ENCODE peak calls at places on chromosomes 4 and X, in four cellular contexts. B, E, L and Q are unnamed samples.
A peak's percentile ranks its signal among the peaks of the same experiment; 100 is the strongest.

GRCh38 chr4:138522366-138522765 is 280.2 kb upstream of the SLC7A11 start:
- DNase-seq in B (no peak), E (no peak), L (no peak), Q (no peak)

GRCh38 chr4:8303485-8304281 is 34.1 kb downstream of the HTRA3 start:
- DNase-seq in B (peak; percentile 5), E (peak; percentile 65), L (no peak), Q (peak; percentile 90)

GRCh38 chrX:84907324-84907946 is 96.2 kb upstream of the APOOL start:
- DNase-seq in B (no peak), E (no peak), L (no peak), Q (no peak)

GRCh38 chrX:147476008-147476407 is 435.7 kb upstream of the FMR1 start:
- DNase-seq in B (no peak), E (no peak), L (no peak), Q (no peak)

GRCh38 chr4:155071962-155072361 is 136.5 kb upstream of the NPY2R start:
- DNase-seq in B (no peak), E (no peak), L (no peak), Q (no peak)

GRCh38 chr4:147597561-147597960 is 19.6 kb upstream of the TMEM184C start:
- DNase-seq in B (no peak), E (no peak), L (no peak), Q (no peak)

GRCh38 chr4:67234296-67234695 is 311.0 kb downstream of the CENPC start:
- DNase-seq in B (no peak), E (no peak), L (no peak), Q (no peak)

GRCh38 chr4:101699441-101700117 is 91.0 kb upstream of the BANK1 start:
- DNase-seq in B (no peak), E (no peak), L (no peak), Q (no peak)

GRCh38 chr4:163495900-163496299 is 1.4 kb downstream of the TMA16 start:
- DNase-seq in B (no peak), E (no peak), L (no peak), Q (no peak)

GRCh38 chr4:179415842-179416223 is 1973.6 kb upstream of the AGA start:
- DNase-seq in B (no peak), E (no peak), L (no peak), Q (no peak)

GRCh38 chrX:20567108-20567507 is 300.4 kb upstream of the RPS6KA3 start:
- DNase-seq in B (no peak), E (no peak), L (no peak), Q (no peak)

GRCh38 chr4:124970011-124970410 is 257.5 kb upstream of the ANKRD50 start:
- DNase-seq in B (no peak), E (no peak), L (no peak), Q (no peak)

GRCh38 chr4:82452026-82452425 is 21.6 kb downstream of the ENOPH1 start:
- DNase-seq in B (no peak), E (no peak), L (no peak), Q (no peak)

GRCh38 chrX:116413273-116413672 is 23.1 kb upstream of the SLC6A14 start:
- DNase-seq in B (no peak), E (no peak), L (no peak), Q (no peak)

GRCh38 chrX:148422531-148422930 is 77.9 kb upstream of the AFF2 start:
- DNase-seq in B (no peak), E (no peak), L (no peak), Q (no peak)

GRCh38 chrX:3520987-3521875 is 174.8 kb upstream of the MXRA5 start:
- DNase-seq in B (no peak), E (no peak), L (no peak), Q (no peak)

GRCh38 chr4:20506827-20507226 is 193.4 kb upstream of the PACRGL start:
- DNase-seq in B (no peak), E (no peak), L (no peak), Q (no peak)

GRCh38 chr4:90209922-90210321 is 82.7 kb downstream of the CCSER1 start:
- DNase-seq in B (no peak), E (no peak), L (no peak), Q (no peak)

GRCh38 chrX:141760761-141761160 is 62.2 kb upstream of the SPANXD start:
- DNase-seq in B (no peak), E (no peak), L (no peak), Q (no peak)

GRCh38 chr4:140094701-140095420 is 59.1 kb downstream of the MAML3 start:
- DNase-seq in B (peak; percentile 57), E (peak; percentile 83), L (peak; percentile 19), Q (no peak)

GRCh38 chr4:23966720-23967119 is 76.9 kb upstream of the PPARGC1A start:
- DNase-seq in B (no peak), E (no peak), L (no peak), Q (no peak)

GRCh38 chr4:7970031-7970946 is 30.6 kb upstream of the AFAP1 start:
- DNase-seq in B (no peak), E (no peak), L (no peak), Q (no peak)

GRCh38 chr4:30720656-30721352 is 635 bp downstream of the PCDH7 start:
- DNase-seq in B (peak; percentile 25), E (peak; percentile 70), L (no peak), Q (no peak)

GRCh38 chr4:69875576-69875975 is 15.6 kb upstream of the SULT1E1 start:
- DNase-seq in B (no peak), E (no peak), L (no peak), Q (no peak)

GRCh38 chr4:128958194-128958593 is 135.1 kb downstream of the SCLT1 start:
- DNase-seq in B (no peak), E (no peak), L (no peak), Q (no peak)

GRCh38 chr4:106971586-106971985 is 64.5 kb downstream of the DKK2 start:
- DNase-seq in B (no peak), E (no peak), L (no peak), Q (no peak)

GRCh38 chr4:22962186-22962786 is 269.5 kb downstream of the GBA3 start:
- DNase-seq in B (no peak), E (no peak), L (no peak), Q (no peak)

GRCh38 chr4:16123356-16124084 is 39.7 kb upstream of the PROM1 start:
- DNase-seq in B (no peak), E (no peak), L (no peak), Q (no peak)

GRCh38 chrX:111868726-111869638 is 7.0 kb upstream of the TRPC5OS start:
- DNase-seq in B (no peak), E (no peak), L (no peak), Q (no peak)

GRCh38 chr4:74096265-74096980 is 2.6 kb downstream of the CXCL2 start:
- DNase-seq in B (no peak), E (no peak), L (no peak), Q (no peak)

GRCh38 chr4:67853336-67853735 is 30.5 kb downstream of the TMPRSS11D start:
- DNase-seq in B (no peak), E (no peak), L (no peak), Q (no peak)

GRCh38 chr4:121370729-121371325 is 10.0 kb downstream of the QRFPR start:
- DNase-seq in B (peak; percentile 22), E (no peak), L (no peak), Q (no peak)

DNA sequence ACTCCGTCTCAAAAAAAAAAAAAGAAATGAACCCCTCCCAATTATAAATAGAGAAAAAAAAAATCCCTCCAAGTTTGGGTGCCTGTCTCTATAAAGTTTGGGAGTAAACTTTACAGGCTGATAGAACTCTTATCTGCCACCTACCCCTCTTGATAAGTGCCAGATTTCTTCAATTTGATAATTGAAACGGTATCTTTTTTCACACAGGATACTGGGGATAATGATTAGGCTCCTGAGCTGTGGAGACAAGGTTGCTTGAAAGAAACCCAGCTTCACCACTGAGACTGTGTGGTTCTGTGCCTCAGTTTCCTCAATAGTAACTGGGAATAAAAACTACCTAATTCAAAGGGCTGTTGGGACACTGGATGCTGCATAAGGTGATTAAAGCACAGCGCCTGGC is 606 bp downstream of the EFHC2 start:
- DNase-seq in B (no peak), E (no peak), L (no peak), Q (no peak)
- H3K4me3 ChIP-seq in B (peak overlapping the region; percentile 63), E (no peak overlapping the region), L (peak overlapping the region; percentile 51), Q (peak overlapping the region; percentile 28)

GRCh38 chrX:16368696-16369095 is 201.4 kb downstream of the MAGEB17 start:
- DNase-seq in B (no peak), E (no peak), L (no peak), Q (no peak)
- TF ChIP-seq CTCF in B (no peak), E (no peak), L (no peak), Q (no peak)

DNA sequence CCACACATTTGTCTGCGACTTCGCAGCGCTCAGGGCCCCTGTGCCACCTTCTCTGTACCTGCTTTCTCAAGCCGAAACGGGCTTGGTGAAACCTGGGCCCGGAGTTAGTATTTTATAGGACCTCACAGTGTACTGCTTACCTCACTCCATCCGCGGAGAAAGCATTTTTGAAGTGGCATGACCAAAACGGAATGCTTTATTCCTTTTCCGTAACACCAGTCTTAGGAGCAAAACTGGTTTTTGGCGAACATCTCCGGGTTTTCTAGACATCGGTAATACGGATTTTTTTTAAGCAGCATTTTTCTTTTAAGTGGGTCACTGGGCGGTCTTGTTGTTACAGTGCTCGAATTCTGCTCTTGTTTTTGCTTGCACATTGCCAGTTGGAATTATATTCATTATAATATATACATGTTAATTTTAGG is 3.6 kb downstream of the ZIC3 start:
- DNase-seq in B (no peak), E (no peak), L (no peak), Q (no peak)
- H3K4me3 ChIP-seq in B (no peak overlapping the region), E (no peak overlapping the region), L (no peak overlapping the region), Q (no peak overlapping the region)

DNA sequence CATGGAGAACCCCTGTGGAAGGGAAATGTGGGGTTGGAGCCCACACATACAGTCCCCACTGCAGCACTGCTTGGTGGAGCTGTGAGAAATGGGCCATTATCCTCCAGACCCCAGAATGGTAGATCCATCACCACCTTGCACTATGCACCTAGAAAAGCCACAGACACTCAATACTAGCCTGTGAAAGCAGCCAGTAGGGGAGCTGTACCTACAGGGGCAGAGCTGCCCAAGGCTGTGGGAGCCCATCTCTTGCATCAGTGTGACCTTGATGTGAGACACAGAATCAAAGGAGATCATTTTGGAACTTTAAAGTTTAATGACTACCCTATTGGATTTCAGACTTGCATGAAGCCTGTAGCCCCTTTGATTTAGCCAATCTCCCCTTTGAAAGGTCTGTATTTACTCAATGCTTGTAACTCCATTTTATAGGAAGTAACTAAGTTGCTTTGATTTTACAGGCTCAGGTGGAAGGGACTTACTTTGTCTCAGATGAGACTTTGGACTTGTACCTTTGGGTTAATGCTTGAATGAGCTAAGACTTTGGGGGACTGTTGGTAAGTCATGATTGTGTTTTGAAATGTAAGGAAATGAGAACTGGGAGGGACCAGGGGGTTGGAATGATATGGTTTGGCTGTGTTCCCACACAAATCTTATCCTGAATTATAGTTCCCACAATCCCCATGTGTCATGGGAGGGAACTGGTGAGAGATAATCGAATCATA is 352.7 kb downstream of the INPP4B start:
- DNase-seq in B (no peak), E (no peak), L (no peak), Q (no peak)
- TF ChIP-seq CTCF in B (no peak), E (no peak), L (no peak), Q (no peak)

GRCh38 chr4:41189076-41189475 is 25.3 kb downstream of the APBB2 start:
- DNase-seq in B (no peak), E (no peak), L (no peak), Q (no peak)
- H3K4me3 ChIP-seq in B (no peak overlapping the region), E (no peak overlapping the region), L (no peak overlapping the region), Q (no peak overlapping the region)